ENCODE peak calls at places on chromosomes 13 and 19, in five cellular contexts. O, H, Y, M and B are unnamed samples.

GRCh38 chr13:35789335-35790166 is 313.1 kb upstream of the MAB21L1 start:
- DNase-seq in Y (peak), H (no peak), O (no peak), M (no peak), B (peak)

GRCh38 chr13:111623743-111624505 is 303.5 kb downstream of the TEX29 start:
- DNase-seq in O (no peak), Y (no peak), H (no peak), M (no peak), B (no peak)

GRCh38 chr13:20191311-20191901 is 1.3 kb downstream of the GJB2 start:
- DNase-seq in M (no peak), Y (no peak), O (no peak), H (no peak), B (no peak)

GRCh38 chr13:112545866-112546265 is 42.1 kb downstream of the TUBGCP3 start:
- DNase-seq in M (no peak), O (no peak), H (no peak), Y (peak), B (no peak)

GRCh38 chr13:23551213-23552008 is 18.8 kb upstream of the TNFRSF19 start:
- DNase-seq in O (no peak), H (no peak), M (no peak), Y (no peak), B (no peak)

GRCh38 chr13:49302817-49303216 is 55.1 kb downstream of the CDADC1 start:
- DNase-seq in H (no peak), O (no peak), Y (no peak), M (no peak), B (no peak)

GRCh38 chr13:51931606-51932005 is 69.8 kb downstream of the CCDC70 start:
- DNase-seq in Y (no peak), M (no peak), O (no peak), H (no peak), B (no peak)

GRCh38 chr13:106533940-106534843 is 1.3 kb downstream of the EFNB2 start:
- DNase-seq in Y (peak), M (no peak), H (no peak), O (peak), B (no peak)

GRCh38 chr13:21137696-21138095 is 38.7 kb downstream of the SKA3 start:
- DNase-seq in M (no peak), H (no peak), O (no peak), Y (peak), B (peak)

GRCh38 chr19:6489278-6490061 is 7.9 kb upstream of the DENND1C start:
- DNase-seq in H (peak), O (no peak), Y (no peak), M (no peak), B (no peak)

GRCh38 chr19:39144487-39145071 is 19.0 kb downstream of the PAK4 start:
- DNase-seq in H (no peak), O (peak), Y (peak), M (no peak), B (no peak)

GRCh38 chr19:1650627-1651009 is 1.8 kb downstream of the TCF3 start:
- DNase-seq in H (no peak), O (peak), Y (peak), M (peak), B (no peak)

GRCh38 chr19:18765224-18765623 is 25.9 kb downstream of the COMP start:
- DNase-seq in Y (no peak), H (no peak), O (no peak), M (no peak), B (no peak)

GRCh38 chr13:73421310-73421912 is 362.6 kb downstream of the KLF5 start:
- DNase-seq in M (no peak), Y (peak), H (no peak), O (no peak), B (no peak)

GRCh38 chr19:7928334-7928706 is 2.4 kb upstream of the CTXN1 start:
- DNase-seq in Y (no peak), O (peak), H (no peak), M (no peak), B (no peak)

GRCh38 chr13:32019612-32020233 is 11.9 kb upstream of the FRY start:
- DNase-seq in H (peak), O (peak), Y (peak), M (peak), B (peak)

GRCh38 chr19:58274771-58275199 is 4.0 kb upstream of the ZNF8 start:
- DNase-seq in Y (peak), O (no peak), M (no peak), H (no peak), B (no peak)

GRCh38 chr19:1128111-1128510 is 24.3 kb downstream of the GPX4 start:
- DNase-seq in H (no peak), M (no peak), O (no peak), Y (no peak), B (no peak)

GRCh38 chr13:112910616-112911280 is 58.3 kb upstream of the MCF2L start:
- DNase-seq in O (no peak), M (no peak), H (no peak), Y (no peak), B (no peak)

DNA sequence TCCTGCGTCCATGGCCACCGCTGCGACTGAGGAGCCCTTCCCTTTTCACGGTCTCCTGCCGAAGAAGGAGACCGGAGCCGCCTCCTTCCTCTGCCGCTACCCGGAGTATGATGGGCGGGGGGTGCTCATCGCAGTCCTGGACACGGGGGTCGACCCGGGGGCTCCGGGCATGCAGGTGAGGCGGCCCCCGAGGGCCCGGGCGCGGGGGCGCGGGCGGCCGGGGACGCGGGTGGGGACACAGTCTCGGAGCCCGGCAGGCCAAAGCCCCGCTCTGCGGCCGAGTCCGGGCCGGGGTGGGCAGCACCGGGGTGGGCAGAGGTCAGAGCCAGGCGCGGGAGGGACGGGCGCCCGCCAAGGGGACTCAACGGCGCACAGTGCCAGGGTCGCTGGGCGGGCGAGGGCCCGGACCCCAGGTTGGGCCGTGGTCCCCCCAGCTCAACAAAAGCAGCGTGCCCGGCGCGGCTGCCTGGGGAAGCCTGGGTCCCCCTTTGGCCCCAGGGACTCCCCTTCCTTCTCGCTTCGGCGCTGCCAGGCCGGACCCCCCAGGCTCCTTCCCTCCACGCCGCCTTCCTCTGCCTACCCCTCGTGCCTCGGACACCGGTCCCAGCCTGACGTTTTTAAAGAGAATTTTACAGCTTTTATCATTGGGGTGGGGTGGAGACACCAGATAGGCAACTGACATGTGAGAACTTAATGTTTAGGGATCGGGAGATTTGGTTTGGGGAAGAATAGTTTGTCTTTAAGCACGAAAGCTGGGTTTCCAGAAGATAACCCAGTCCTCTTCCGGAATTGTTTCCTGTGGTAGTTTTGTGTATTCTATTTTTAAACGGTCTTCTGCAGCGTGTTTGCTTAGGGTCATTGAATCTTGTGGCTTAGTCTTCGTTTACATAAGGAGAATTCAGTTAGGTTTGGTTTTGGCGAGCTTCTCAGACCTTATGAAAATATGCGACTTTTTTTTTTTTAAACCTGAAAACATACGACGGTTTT is 536 bp downstream of the TPP2 start:
- DNase-seq in O (peak), Y (peak), H (no peak), M (peak), B (no peak)
- TF ChIP-seq MXI1 in O (no peak), Y (peak), H (no peak), M (no peak), B (no peak)

GRCh38 chr19:3605361-3605760 is 1.3 kb downstream of the TBXA2R start:
- DNase-seq in O (no peak), Y (no peak), M (no peak), H (no peak), B (no peak)

GRCh38 chr19:3604987-3605343 is 1.7 kb downstream of the TBXA2R start:
- DNase-seq in Y (no peak), M (no peak), O (no peak), H (peak), B (no peak)

GRCh38 chr19:3606690-3607289 is at the start of gene TBXA2R:
- DNase-seq in H (no peak), O (peak), M (peak), Y (peak), B (no peak)

GRCh38 chr19:3605770-3606169 is 905 bp downstream of the TBXA2R start:
- DNase-seq in H (no peak), M (no peak), Y (no peak), O (no peak), B (no peak)

DNA sequence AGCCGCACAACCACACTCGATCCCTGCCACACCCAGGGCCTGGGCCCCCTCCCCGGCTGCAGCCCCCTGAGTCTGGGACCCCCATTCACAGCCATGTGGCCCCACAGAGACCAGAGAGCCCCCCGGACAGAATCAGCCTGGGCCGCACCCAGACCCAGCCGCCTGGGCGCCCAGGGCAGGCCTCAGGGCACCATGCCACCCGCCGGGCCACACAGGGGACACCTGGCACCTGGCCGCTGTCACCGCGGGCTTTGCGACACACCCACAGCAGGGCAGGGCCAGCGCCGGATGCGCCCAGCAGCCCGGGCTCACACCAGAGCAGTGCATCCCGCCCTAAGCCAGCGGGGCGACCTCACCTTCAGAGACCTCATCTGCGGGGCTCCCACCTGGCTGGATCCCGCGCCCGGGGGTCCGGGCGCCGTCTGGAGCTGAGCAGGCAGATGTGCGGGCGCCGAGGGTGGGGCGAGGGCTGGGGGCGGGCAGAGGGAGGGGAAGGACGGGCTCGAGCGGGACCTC is 443 bp downstream of the TBXA2R start:
- DNase-seq in Y (no peak), H (no peak), M (peak), O (peak), B (no peak)
- TF ChIP-seq MXI1 in Y (no peak), H (no peak), M (no peak), O (no peak), B (no peak)

GRCh38 chr19:40807147-40808020 is 8.4 kb downstream of the EGLN2 start:
- DNase-seq in H (no peak), O (no peak), Y (no peak), M (no peak), B (peak)
- TF ChIP-seq MXI1 in H (no peak), O (no peak), Y (no peak), M (no peak), B (no peak)

GRCh38 chr19:55340144-55340783 is 588 bp downstream of the KMT5C start:
- DNase-seq in O (peak), H (no peak), M (peak), Y (no peak), B (no peak)

GRCh38 chr19:55342044-55342531 is 2.4 kb downstream of the KMT5C start:
- DNase-seq in H (no peak), M (peak), Y (no peak), O (no peak), B (no peak)

GRCh38 chr19:55339225-55340143 is at the start of gene KMT5C:
- DNase-seq in Y (peak), H (peak), M (peak), O (peak), B (peak)

GRCh38 chr19:55340784-55341147 is 1.1 kb downstream of the KMT5C start:
- DNase-seq in H (no peak), Y (no peak), M (no peak), O (peak), B (no peak)

DNA sequence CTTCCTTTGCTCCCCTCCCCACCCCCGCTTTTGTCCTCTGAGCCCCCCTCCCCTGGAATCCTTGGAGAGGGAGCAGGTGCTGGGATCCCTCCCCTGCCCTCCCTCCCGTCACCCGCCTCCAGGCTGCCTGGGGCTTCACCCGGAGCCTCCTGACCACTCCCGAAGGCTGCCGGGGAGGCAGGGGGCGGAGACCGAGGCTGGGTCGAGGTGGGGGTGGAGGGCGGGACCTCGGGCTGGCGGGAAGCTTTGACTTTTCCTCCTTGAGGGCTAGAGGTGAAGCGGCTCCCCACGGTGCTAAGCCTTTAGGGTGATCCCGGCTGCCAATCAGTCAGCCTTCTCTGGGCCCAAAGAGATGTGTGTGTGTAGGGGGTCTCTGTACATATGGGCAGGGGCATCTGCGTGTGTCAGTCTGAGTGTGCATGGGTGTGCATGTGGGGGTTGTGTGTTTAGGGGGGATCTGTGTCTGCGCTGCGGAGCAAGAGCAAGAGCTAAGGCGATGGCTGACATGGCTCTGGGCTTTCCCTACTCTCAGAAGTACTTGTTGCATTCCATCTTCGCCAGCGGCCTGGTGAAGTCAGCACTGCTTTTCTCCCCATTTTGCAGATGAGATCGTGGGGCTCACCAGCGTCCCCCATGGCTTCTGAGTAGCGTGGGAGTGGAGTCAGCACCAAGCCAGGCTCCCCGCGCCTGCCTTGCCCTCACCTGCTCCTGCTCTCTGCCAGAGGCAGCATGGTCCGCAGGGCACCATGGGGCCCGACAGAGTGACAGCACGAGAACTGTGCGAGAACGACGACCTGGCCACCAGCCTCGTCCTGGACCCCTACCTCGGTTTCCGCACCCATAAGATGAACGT is 1.7 kb downstream of the KMT5C start:
- DNase-seq in Y (peak), H (no peak), M (peak), O (peak), B (peak)
- TF ChIP-seq MXI1 in Y (no peak), H (no peak), M (no peak), O (no peak), B (no peak)

GRCh38 chr13:95049772-95050171 is 251.5 kb downstream of the ABCC4 start:
- DNase-seq in H (no peak), Y (no peak), M (no peak), O (no peak), B (no peak)

GRCh38 chr13:95039415-95039814 is 261.8 kb downstream of the ABCC4 start:
- DNase-seq in H (no peak), Y (peak), O (no peak), M (no peak), B (peak)

GRCh38 chr13:95038949-95039348 is 262.3 kb downstream of the ABCC4 start:
- DNase-seq in Y (no peak), O (no peak), M (no peak), H (no peak), B (no peak)

DNA sequence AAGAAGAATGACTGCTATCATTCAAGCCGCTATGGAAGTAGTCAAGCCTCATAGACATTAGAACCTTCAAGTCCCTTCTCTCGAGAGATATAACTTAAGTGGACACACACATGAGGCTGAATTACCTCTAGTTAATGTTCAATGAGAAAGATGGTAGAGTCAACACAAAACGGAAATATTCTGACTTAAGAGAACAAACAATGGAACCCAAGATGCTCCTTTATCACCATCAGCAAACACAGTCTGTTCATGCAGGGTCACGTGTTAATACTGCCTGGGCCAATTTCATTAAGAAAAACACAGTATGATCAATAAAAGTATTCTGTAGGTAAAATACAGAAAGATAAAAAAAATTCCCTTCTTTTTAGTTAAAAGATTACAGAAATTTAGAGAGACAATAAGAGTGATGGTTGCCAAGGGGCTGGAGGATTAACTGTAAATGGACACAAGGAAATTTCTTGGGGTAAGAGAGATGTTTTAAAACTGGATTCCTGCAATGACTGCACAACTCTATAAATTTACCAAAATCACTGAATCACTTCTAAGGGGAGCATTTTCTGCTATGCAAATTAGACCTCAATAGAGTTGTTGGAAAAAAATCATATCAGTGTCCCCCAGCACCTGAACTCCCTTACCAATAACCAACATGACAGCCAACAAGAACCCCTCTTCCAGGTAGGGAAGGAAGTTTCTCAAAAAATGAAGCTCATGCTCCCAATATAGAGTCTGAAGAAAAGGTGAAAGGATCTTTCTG is 256.6 kb downstream of the ABCC4 start:
- DNase-seq in M (no peak), Y (no peak), O (no peak), H (no peak), B (peak)
- TF ChIP-seq MXI1 in M (no peak), Y (no peak), O (no peak), H (no peak), B (no peak)

GRCh38 chr13:40665061-40665753 is 1.2 kb downstream of the FOXO1 start:
- DNase-seq in H (no peak), M (peak), Y (no peak), O (peak), B (no peak)
- TF ChIP-seq MXI1 in H (no peak), M (no peak), Y (no peak), O (no peak), B (no peak)

GRCh38 chr19:17237747-17238706 is 7.7 kb downstream of the NR2F6 start:
- DNase-seq in M (no peak), O (no peak), H (no peak), Y (no peak), B (no peak)

GRCh38 chr19:17236831-17237543 is 8.7 kb downstream of the NR2F6 start:
- DNase-seq in Y (no peak), H (no peak), M (no peak), O (no peak), B (no peak)

GRCh38 chr19:17236414-17236716 is 9.4 kb downstream of the NR2F6 start:
- DNase-seq in M (no peak), O (no peak), H (no peak), Y (no peak), B (no peak)

GRCh38 chr19:17234911-17235617 is 9.0 kb downstream of the OCEL1 start:
- DNase-seq in Y (peak), O (peak), M (peak), H (no peak), B (no peak)

GRCh38 chr19:17235618-17236413 is 9.8 kb downstream of the OCEL1 start:
- DNase-seq in M (peak), Y (peak), O (peak), H (no peak), B (no peak)
- TF ChIP-seq MXI1 in M (no peak), Y (peak), O (peak), H (peak), B (no peak)

GRCh38 chr13:71056581-71056980 is 810.4 kb downstream of the DACH1 start:
- DNase-seq in M (no peak), Y (no peak), H (no peak), O (no peak), B (no peak)
- TF ChIP-seq MXI1 in M (no peak), Y (no peak), H (no peak), O (no peak), B (no peak)

DNA sequence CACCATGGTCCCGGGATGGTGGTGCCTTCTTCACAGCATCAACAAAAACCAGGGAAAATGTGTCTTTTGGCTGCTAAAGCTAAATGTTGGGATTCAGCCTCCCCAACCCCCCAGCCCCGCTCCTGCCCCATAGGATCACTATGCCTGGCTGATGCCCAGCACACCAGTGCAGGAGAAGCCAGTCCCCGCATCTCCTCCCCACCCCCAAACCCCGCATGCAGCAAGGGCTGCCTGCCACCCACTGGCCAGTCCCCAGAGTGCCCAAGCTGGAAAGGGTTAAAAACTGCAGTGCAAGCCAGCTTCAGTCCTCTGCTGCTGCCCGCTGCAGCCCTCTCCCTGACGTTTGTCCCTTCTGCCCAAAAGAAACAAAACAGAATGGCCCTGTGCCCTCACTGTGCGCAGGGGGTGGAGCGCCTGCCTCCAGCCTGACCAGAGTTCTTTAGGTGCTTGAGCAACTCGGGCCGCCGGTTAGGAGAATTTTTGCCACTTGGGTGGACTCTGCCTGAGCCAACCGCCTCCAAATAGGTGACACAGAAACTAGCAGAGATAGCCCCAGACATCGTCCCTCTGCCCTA is 3.7 kb downstream of the CALM3 start:
- DNase-seq in H (no peak), M (peak), Y (no peak), O (peak), B (no peak)
- TF ChIP-seq MXI1 in H (no peak), M (no peak), Y (no peak), O (no peak), B (no peak)